ENCODE peak calls at places on chromosome X, in eight cellular contexts. L, K, N, X, D, E, F and J are unnamed samples.

GRCh38 chrX:34632404-34632803 is 24.7 kb downstream of the TMEM47 start:
- DNase-seq in N (no peak), E (no peak), L (no peak), K (no peak), X (peak; percentile 21), F (no peak), D (no peak), J (no peak)

GRCh38 chrX:6095469-6095868 is 133.2 kb downstream of the NLGN4X start:
- DNase-seq in F (no peak), E (no peak), N (no peak), X (no peak), D (peak; percentile 41), L (no peak), K (no peak), J (no peak)

GRCh38 chrX:143571521-143571920 is 54.2 kb upstream of the SPANXN3 start:
- DNase-seq in N (no peak), X (no peak), K (no peak), E (no peak), F (no peak), D (no peak), L (no peak), J (no peak)

GRCh38 chrX:103400931-103401330 is 24.6 kb downstream of the BEX3 start:
- DNase-seq in D (no peak), N (no peak), F (no peak), K (no peak), X (no peak), E (no peak), L (no peak), J (no peak)

GRCh38 chrX:134162032-134162431 is 75.0 kb upstream of the CCDC160 start:
- DNase-seq in N (no peak), E (no peak), X (no peak), L (no peak), K (no peak), D (no peak), F (no peak), J (no peak)

GRCh38 chrX:109475174-109475891 is 6.6 kb downstream of the GUCY2F start:
- DNase-seq in D (peak; percentile 92), L (peak; percentile 55), F (no peak), E (no peak), N (no peak), K (no peak), X (peak; percentile 60), J (peak; percentile 30)

GRCh38 chrX:109714340-109714958 is 18.6 kb downstream of the ACSL4 start:
- DNase-seq in X (peak; percentile 65), N (no peak), D (no peak), L (peak; percentile 72), K (no peak), F (no peak), E (no peak), J (no peak)

GRCh38 chrX:154021131-154021611 is 1.5 kb upstream of the IRAK1 start:
- DNase-seq in N (no peak), F (no peak), X (peak; percentile 84), L (peak; percentile 43), K (no peak), D (no peak), E (no peak), J (no peak)

GRCh38 chrX:12984629-12985303 is 9.9 kb downstream of the TMSB4X start:
- DNase-seq in L (peak; percentile 81), K (no peak), N (no peak), E (no peak), F (no peak), X (peak; percentile 31), D (no peak), J (no peak)

GRCh38 chrX:85903692-85904471 is 143.5 kb downstream of the CHM start:
- DNase-seq in D (no peak), K (no peak), E (no peak), N (no peak), L (no peak), X (no peak), F (no peak), J (no peak)

GRCh38 chrX:154990496-154990895 is 32.0 kb downstream of the F8 start:
- DNase-seq in E (no peak), X (no peak), K (no peak), D (no peak), L (no peak), F (no peak), N (no peak), J (no peak)